ENCODE peak calls at places on chromosomes 4 and X, in six cellular contexts. C is GDM1; W is activated naive CD4-positive, alpha-beta T cell treated with anti-CD3 and anti-CD28 coated beads, Interleukin-2, amount 10 ng/mL, durations not matched to agents 7 days and 5 days; N is DMS153; S is skeletal muscle cell; U is pons. F is an unnamed sample.

GRCh38 chrX:77918568-77918967 is 8.1 kb downstream of the ATP7A start:
- DNase-seq in C (no peak), W (no peak), N (no peak), S (no peak), U (no peak), F (no peak)

GRCh38 chrX:115689931-115690330 is 129.0 kb downstream of the PLS3 start:
- DNase-seq in C (no peak), W (no peak), N (no peak), S (no peak), U (peak), F (no peak)

GRCh38 chr4:101393256-101393655 is 45.9 kb upstream of the PPP3CA start:
- DNase-seq in C (no peak), W (no peak), N (no peak), S (no peak), U (no peak), F (no peak)

GRCh38 chrX:110964761-110965160 is 131.2 kb upstream of the PAK3 start:
- DNase-seq in C (no peak), W (no peak), N (no peak), S (no peak), U (peak), F (no peak)

GRCh38 chr4:150056569-150056968 is 21.7 kb upstream of the DCLK2 start:
- DNase-seq in C (no peak), W (no peak), N (no peak), S (peak), U (no peak), F (no peak)

GRCh38 chrX:110755611-110756010 is 40.0 kb downstream of the CHRDL1 start:
- DNase-seq in C (no peak), W (no peak), N (no peak), S (no peak), U (no peak), F (no peak)

GRCh38 chr4:137468836-137469235 is 63.5 kb downstream of the PCDH18 start:
- DNase-seq in C (no peak), W (no peak), N (no peak), S (no peak), U (no peak), F (no peak)

GRCh38 chr4:112889619-112890294 is 159.7 kb upstream of the ANK2 start:
- DNase-seq in C (no peak), W (no peak), N (no peak), S (peak), U (peak), F (no peak)

GRCh38 chrX:154352466-154352865 is 22.0 kb downstream of the FLNA start:
- DNase-seq in C (no peak), W (no peak), N (no peak), S (no peak), U (no peak), F (no peak)

GRCh38 chrX:71661919-71662318 is 5.4 kb upstream of the LOC101059915 start:
- DNase-seq in C (no peak), W (no peak), N (no peak), S (no peak), U (no peak), F (no peak)

GRCh38 chrX:131366387-131366786 is 77.3 kb upstream of the IGSF1 start:
- DNase-seq in C (no peak), W (no peak), N (no peak), S (no peak), U (peak), F (no peak)

GRCh38 chr4:74624351-74625151 is 169.8 kb downstream of the BTC start:
- DNase-seq in C (no peak), W (no peak), N (peak), S (peak), U (no peak), F (no peak)

GRCh38 chrX:118702741-118703140 is 24.7 kb upstream of the IL13RA1 start:
- DNase-seq in C (no peak), W (no peak), N (no peak), S (no peak), U (no peak), F (no peak)

GRCh38 chr4:11801466-11802446 is 373.1 kb upstream of the HS3ST1 start:
- DNase-seq in C (no peak), W (no peak), N (no peak), S (no peak), U (no peak), F (no peak)

GRCh38 chr4:118799235-118799932 is 36.5 kb downstream of the SEC24D start:
- DNase-seq in C (no peak), W (no peak), N (no peak), S (no peak), U (no peak), F (no peak)

GRCh38 chrX:17247144-17247543 is 127.9 kb upstream of the NHS start:
- DNase-seq in C (no peak), W (no peak), N (no peak), S (no peak), U (no peak), F (no peak)

GRCh38 chrX:21943460-21944135 is 3.1 kb downstream of the SMS start:
- DNase-seq in C (no peak), W (no peak), N (no peak), S (peak), U (no peak), F (no peak)

GRCh38 chrX:136806891-136807410 is 26.2 kb upstream of the ARHGEF6 start:
- DNase-seq in C (no peak), W (no peak), N (no peak), S (no peak), U (peak), F (no peak)

GRCh38 chrX:124215786-124216185 is 116.7 kb upstream of the TEX13D start:
- DNase-seq in C (no peak), W (no peak), N (no peak), S (no peak), U (no peak), F (no peak)

GRCh38 chrX:12946838-12947544 is 27.9 kb upstream of the TMSB4X start:
- DNase-seq in C (peak), W (peak), N (peak), S (peak), U (peak), F (peak)

GRCh38 chrX:53714580-53715335 is 28.2 kb upstream of the HUWE1 start:
- DNase-seq in C (peak), W (peak), N (no peak), S (peak), U (peak), F (peak)

GRCh38 chr4:7043521-7044414 is 596 bp downstream of the TADA2B start:
- DNase-seq in C (no peak), W (peak), N (no peak), S (no peak), U (no peak), F (peak)

GRCh38 chr4:61556277-61556676 is 356.2 kb downstream of the ADGRL3 start:
- DNase-seq in C (no peak), W (no peak), N (no peak), S (no peak), U (no peak), F (no peak)

GRCh38 chr4:74540193-74540592 is 95.3 kb downstream of the AREG start:
- DNase-seq in C (no peak), W (no peak), N (no peak), S (no peak), U (no peak), F (no peak)

GRCh38 chr4:25870081-25870480 is 7.3 kb upstream of the SEL1L3 start:
- DNase-seq in C (no peak), W (no peak), N (no peak), S (no peak), U (no peak), F (no peak)

GRCh38 chrX:140431521-140431920 is 73.3 kb downstream of the SOX3 start:
- DNase-seq in C (no peak), W (no peak), N (no peak), S (no peak), U (no peak), F (no peak)

GRCh38 chr4:60724623-60725022 is 475.5 kb upstream of the ADGRL3 start:
- DNase-seq in C (no peak), W (no peak), N (no peak), S (peak), U (no peak), F (no peak)